ENCODE peak calls at places on chromosomes 2 and 18, in seven cellular contexts. One of them, this sample, is unnamed.

GRCh38 chr2:43605079-43605655 is 9.3 kb upstream of the THADA start:
- DNase-seq in prostate gland: no peak
- DNase-seq in SK-N-SH: peak; percentile 55
- DNase-seq in Panc1: peak; percentile 42
- DNase-seq in psoas muscle: no peak
- DNase-seq in tibial artery: no peak
- DNase-seq in CD8-positive, alpha-beta memory T cell: no peak
- DNase-seq in this sample: peak; percentile 10

GRCh38 chr18:77248873-77249582 is 620 bp upstream of the GALR1 start:
- DNase-seq in prostate gland: no peak
- DNase-seq in SK-N-SH: no peak
- DNase-seq in Panc1: no peak
- DNase-seq in psoas muscle: no peak
- DNase-seq in tibial artery: no peak
- DNase-seq in CD8-positive, alpha-beta memory T cell: no peak
- DNase-seq in this sample: no peak

GRCh38 chr2:174546519-174547506 is 50.8 kb downstream of the WIPF1 start:
- DNase-seq in prostate gland: no peak
- DNase-seq in SK-N-SH: peak; percentile 47
- DNase-seq in Panc1: no peak
- DNase-seq in psoas muscle: no peak
- DNase-seq in tibial artery: no peak
- DNase-seq in CD8-positive, alpha-beta memory T cell: peak; percentile 52
- DNase-seq in this sample: peak; percentile 34

GRCh38 chr18:34261865-34262780 is 37.4 kb upstream of the NOL4 start:
- DNase-seq in prostate gland: no peak
- DNase-seq in SK-N-SH: no peak
- DNase-seq in Panc1: no peak
- DNase-seq in psoas muscle: no peak
- DNase-seq in tibial artery: no peak
- DNase-seq in CD8-positive, alpha-beta memory T cell: no peak
- DNase-seq in this sample: no peak

GRCh38 chr2:20606198-20606597 is 44.7 kb downstream of the HS1BP3 start:
- DNase-seq in prostate gland: no peak
- DNase-seq in SK-N-SH: no peak
- DNase-seq in Panc1: no peak
- DNase-seq in psoas muscle: no peak
- DNase-seq in tibial artery: no peak
- DNase-seq in CD8-positive, alpha-beta memory T cell: no peak
- DNase-seq in this sample: no peak

GRCh38 chr2:590214-591175 is 86.7 kb downstream of the TMEM18 start:
- DNase-seq in prostate gland: no peak
- DNase-seq in SK-N-SH: no peak
- DNase-seq in Panc1: no peak
- DNase-seq in psoas muscle: no peak
- DNase-seq in tibial artery: no peak
- DNase-seq in CD8-positive, alpha-beta memory T cell: no peak
- DNase-seq in this sample: no peak

GRCh38 chr2:238408615-238409340 is 17.9 kb upstream of the ASB1 start:
- DNase-seq in prostate gland: no peak
- DNase-seq in SK-N-SH: no peak
- DNase-seq in Panc1: no peak
- DNase-seq in psoas muscle: no peak
- DNase-seq in tibial artery: peak; percentile 51
- DNase-seq in CD8-positive, alpha-beta memory T cell: no peak
- DNase-seq in this sample: no peak

GRCh38 chr18:1050012-1050657 is 145.5 kb downstream of the ADCYAP1 start:
- DNase-seq in prostate gland: no peak
- DNase-seq in SK-N-SH: no peak
- DNase-seq in Panc1: no peak
- DNase-seq in psoas muscle: no peak
- DNase-seq in tibial artery: no peak
- DNase-seq in CD8-positive, alpha-beta memory T cell: no peak
- DNase-seq in this sample: no peak

GRCh38 chr2:32750880-32751279 is 123.0 kb downstream of the TTC27 start:
- DNase-seq in prostate gland: no peak
- DNase-seq in SK-N-SH: peak; percentile 32
- DNase-seq in Panc1: no peak
- DNase-seq in psoas muscle: no peak
- DNase-seq in tibial artery: no peak
- DNase-seq in CD8-positive, alpha-beta memory T cell: no peak
- DNase-seq in this sample: no peak

GRCh38 chr18:48974304-48975220 is 23.8 kb upstream of the SMAD7 start:
- DNase-seq in prostate gland: no peak
- DNase-seq in SK-N-SH: peak; percentile 84
- DNase-seq in Panc1: no peak
- DNase-seq in psoas muscle: peak; percentile 76
- DNase-seq in tibial artery: no peak
- DNase-seq in CD8-positive, alpha-beta memory T cell: no peak
- DNase-seq in this sample: no peak

GRCh38 chr2:171436307-171436706 is 2.3 kb downstream of the DCAF17 start:
- DNase-seq in prostate gland: no peak
- DNase-seq in SK-N-SH: no peak
- DNase-seq in Panc1: peak; percentile 20
- DNase-seq in psoas muscle: no peak
- DNase-seq in tibial artery: no peak
- DNase-seq in CD8-positive, alpha-beta memory T cell: no peak
- DNase-seq in this sample: no peak

GRCh38 chr2:6224267-6224666 is 532.1 kb downstream of the SOX11 start:
- DNase-seq in prostate gland: no peak
- DNase-seq in SK-N-SH: no peak
- DNase-seq in Panc1: no peak
- DNase-seq in psoas muscle: no peak
- DNase-seq in tibial artery: no peak
- DNase-seq in CD8-positive, alpha-beta memory T cell: no peak
- DNase-seq in this sample: no peak

DNA sequence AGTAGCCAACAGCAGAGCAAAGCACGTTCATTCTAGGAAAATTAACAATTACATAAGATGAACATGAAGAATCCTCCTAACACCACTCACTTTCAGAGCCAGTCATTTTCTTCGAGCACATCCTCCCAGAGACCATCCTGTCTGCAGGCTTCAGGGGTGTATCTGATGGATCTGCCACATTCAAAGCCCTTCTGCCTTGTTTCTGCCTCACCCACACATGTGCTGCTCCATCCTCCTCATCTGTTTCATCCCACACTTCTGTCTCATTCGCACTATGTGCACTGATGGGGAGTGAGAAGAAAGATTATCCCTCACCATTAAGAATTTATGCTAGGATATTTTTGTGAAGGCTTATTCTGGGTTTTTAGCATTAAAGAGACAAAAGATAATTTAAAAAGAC is 287.9 kb upstream of the PKDCC start:
- DNase-seq in prostate gland: no peak
- DNase-seq in SK-N-SH: no peak
- DNase-seq in Panc1: no peak
- DNase-seq in psoas muscle: no peak
- DNase-seq in tibial artery: no peak
- DNase-seq in CD8-positive, alpha-beta memory T cell: no peak
- DNase-seq in this sample: no peak
- H3K27ac ChIP-seq in prostate gland: no peak overlapping the region
- H3K27ac ChIP-seq in SK-N-SH: no peak overlapping the region
- H3K27ac ChIP-seq in Panc1: no peak overlapping the region
- H3K27ac ChIP-seq in psoas muscle: no peak overlapping the region
- H3K27ac ChIP-seq in tibial artery: no peak overlapping the region
- H3K27ac ChIP-seq in CD8-positive, alpha-beta memory T cell: no peak overlapping the region
- H3K27ac ChIP-seq in this sample: no peak overlapping the region

GRCh38 chr2:136448435-136448834 is 316.9 kb upstream of the THSD7B start:
- DNase-seq in prostate gland: no peak
- DNase-seq in SK-N-SH: no peak
- DNase-seq in Panc1: no peak
- DNase-seq in psoas muscle: no peak
- DNase-seq in tibial artery: no peak
- DNase-seq in CD8-positive, alpha-beta memory T cell: no peak
- DNase-seq in this sample: no peak
- H3K27me3 ChIP-seq in prostate gland: no peaks in the 10 kb centered on the region
- H3K27me3 ChIP-seq in SK-N-SH: no peaks in the 10 kb centered on the region
- H3K27me3 ChIP-seq in Panc1: peaks cover 3% of the 10 kb centered on the region
- H3K27me3 ChIP-seq in psoas muscle: no peaks in the 10 kb centered on the region
- H3K27me3 ChIP-seq in tibial artery: no peaks in the 10 kb centered on the region
- H3K27me3 ChIP-seq in CD8-positive, alpha-beta memory T cell: no peaks in the 10 kb centered on the region
- H3K27me3 ChIP-seq in this sample: no peaks in the 10 kb centered on the region

GRCh38 chr18:57438669-57439616 is 3.8 kb downstream of the ONECUT2 start:
- DNase-seq in prostate gland: no peak
- DNase-seq in SK-N-SH: peak; percentile 76
- DNase-seq in Panc1: no peak
- DNase-seq in psoas muscle: no peak
- DNase-seq in tibial artery: no peak
- DNase-seq in CD8-positive, alpha-beta memory T cell: no peak
- DNase-seq in this sample: no peak

GRCh38 chr18:57437433-57437781 is 2.2 kb downstream of the ONECUT2 start:
- DNase-seq in prostate gland: no peak
- DNase-seq in SK-N-SH: peak; percentile 74
- DNase-seq in Panc1: no peak
- DNase-seq in psoas muscle: no peak
- DNase-seq in tibial artery: no peak
- DNase-seq in CD8-positive, alpha-beta memory T cell: no peak
- DNase-seq in this sample: no peak

GRCh38 chr18:57439617-57439975 is 4.4 kb downstream of the ONECUT2 start:
- DNase-seq in prostate gland: no peak
- DNase-seq in SK-N-SH: no peak
- DNase-seq in Panc1: no peak
- DNase-seq in psoas muscle: no peak
- DNase-seq in tibial artery: no peak
- DNase-seq in CD8-positive, alpha-beta memory T cell: no peak
- DNase-seq in this sample: no peak

GRCh38 chr18:57436965-57437333 is 1.8 kb downstream of the ONECUT2 start:
- DNase-seq in prostate gland: no peak
- DNase-seq in SK-N-SH: no peak
- DNase-seq in Panc1: no peak
- DNase-seq in psoas muscle: no peak
- DNase-seq in tibial artery: no peak
- DNase-seq in CD8-positive, alpha-beta memory T cell: no peak
- DNase-seq in this sample: no peak

GRCh38 chr18:57437782-57438668 is 2.9 kb downstream of the ONECUT2 start:
- DNase-seq in prostate gland: no peak
- DNase-seq in SK-N-SH: peak; percentile 90
- DNase-seq in Panc1: no peak
- DNase-seq in psoas muscle: no peak
- DNase-seq in tibial artery: no peak
- DNase-seq in CD8-positive, alpha-beta memory T cell: no peak
- DNase-seq in this sample: no peak
- H3K4me1 ChIP-seq in prostate gland: peaks cover 4% of the 10 kb centered on the region
- H3K4me1 ChIP-seq in SK-N-SH: no peaks in the 10 kb centered on the region
- H3K4me1 ChIP-seq in Panc1: no peaks in the 10 kb centered on the region
- H3K4me1 ChIP-seq in psoas muscle: peaks cover 35% of the 10 kb centered on the region
- H3K4me1 ChIP-seq in tibial artery: no peaks in the 10 kb centered on the region
- H3K4me1 ChIP-seq in CD8-positive, alpha-beta memory T cell: peaks cover 12% of the 10 kb centered on the region
- H3K4me1 ChIP-seq in this sample: peaks cover 44% of the 10 kb centered on the region

DNA sequence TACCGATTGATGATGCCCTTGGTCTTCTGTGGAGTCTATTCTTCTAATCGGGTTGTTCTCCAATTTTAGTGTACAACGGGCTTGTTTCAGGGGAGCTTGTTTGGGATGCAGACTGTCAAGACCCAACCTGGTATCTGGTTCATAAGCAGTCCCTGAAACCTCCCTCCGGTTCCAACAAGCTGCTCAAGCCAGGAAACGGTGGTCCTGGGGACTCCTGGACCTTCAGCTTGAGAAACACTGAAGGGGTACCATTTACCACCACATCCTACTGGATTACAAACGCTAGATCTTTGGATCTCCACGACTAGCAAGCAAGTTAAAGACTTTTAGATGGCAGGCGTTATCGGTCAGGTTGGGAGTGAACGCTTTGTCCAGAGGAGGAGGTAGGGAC is 2.0 kb downstream of the BCL2 start:
- DNase-seq in prostate gland: no peak
- DNase-seq in SK-N-SH: no peak
- DNase-seq in Panc1: no peak
- DNase-seq in psoas muscle: no peak
- DNase-seq in tibial artery: no peak
- DNase-seq in CD8-positive, alpha-beta memory T cell: no peak
- DNase-seq in this sample: no peak
- H3K27ac ChIP-seq in prostate gland: peak overlapping the region; percentile 66
- H3K27ac ChIP-seq in SK-N-SH: peak overlapping the region; percentile 71
- H3K27ac ChIP-seq in Panc1: no peak overlapping the region
- H3K27ac ChIP-seq in psoas muscle: peak overlapping the region; percentile 72
- H3K27ac ChIP-seq in tibial artery: peak overlapping the region; percentile 83
- H3K27ac ChIP-seq in CD8-positive, alpha-beta memory T cell: peak overlapping the region; percentile 19
- H3K27ac ChIP-seq in this sample: peak overlapping the region; percentile 80

GRCh38 chr2:122237506-122237905 is 482.1 kb downstream of the TSN start:
- DNase-seq in prostate gland: no peak
- DNase-seq in SK-N-SH: no peak
- DNase-seq in Panc1: no peak
- DNase-seq in psoas muscle: no peak
- DNase-seq in tibial artery: no peak
- DNase-seq in CD8-positive, alpha-beta memory T cell: no peak
- DNase-seq in this sample: no peak
- H3K27me3 ChIP-seq in prostate gland: no peaks in the 10 kb centered on the region
- H3K27me3 ChIP-seq in SK-N-SH: no peaks in the 10 kb centered on the region
- H3K27me3 ChIP-seq in Panc1: no peaks in the 10 kb centered on the region
- H3K27me3 ChIP-seq in psoas muscle: peaks cover 3% of the 10 kb centered on the region
- H3K27me3 ChIP-seq in tibial artery: no peaks in the 10 kb centered on the region
- H3K27me3 ChIP-seq in CD8-positive, alpha-beta memory T cell: no peaks in the 10 kb centered on the region
- H3K27me3 ChIP-seq in this sample: no peaks in the 10 kb centered on the region

DNA sequence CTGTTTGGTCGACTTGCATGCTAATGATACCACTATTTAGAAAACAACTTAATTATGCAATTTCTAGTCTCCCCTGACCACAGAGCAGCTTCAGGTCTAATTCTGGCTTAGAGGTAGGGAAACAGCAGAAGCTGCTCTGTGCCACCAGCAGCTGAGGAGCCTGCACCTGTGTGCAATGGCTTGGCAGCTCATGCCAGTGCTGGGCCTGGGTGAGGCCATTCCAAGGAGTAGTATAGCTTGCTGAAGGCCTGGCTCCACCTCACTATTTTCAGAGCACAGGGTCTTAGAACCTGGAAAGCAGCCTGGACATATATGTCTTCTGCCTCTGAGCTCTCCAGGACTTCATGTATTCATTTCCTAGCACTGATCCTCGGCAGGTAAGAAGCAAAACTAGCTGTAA is 62.8 kb downstream of the SPRED2 start:
- DNase-seq in prostate gland: no peak
- DNase-seq in SK-N-SH: no peak
- DNase-seq in Panc1: no peak
- DNase-seq in psoas muscle: no peak
- DNase-seq in tibial artery: no peak
- DNase-seq in CD8-positive, alpha-beta memory T cell: no peak
- DNase-seq in this sample: no peak
- H3K4me1 ChIP-seq in prostate gland: peaks cover 8% of the 10 kb centered on the region
- H3K4me1 ChIP-seq in SK-N-SH: peaks cover 46% of the 10 kb centered on the region
- H3K4me1 ChIP-seq in Panc1: peaks cover 96% of the 10 kb centered on the region
- H3K4me1 ChIP-seq in psoas muscle: peaks cover 10% of the 10 kb centered on the region
- H3K4me1 ChIP-seq in tibial artery: no peaks in the 10 kb centered on the region
- H3K4me1 ChIP-seq in CD8-positive, alpha-beta memory T cell: no peaks in the 10 kb centered on the region
- H3K4me1 ChIP-seq in this sample: peaks cover 3% of the 10 kb centered on the region

This sample was measured in CD4-positive, alpha-beta memory T cell.